ENCODE peak calls at places on chromosomes 1 and 21, in eight cellular contexts. F is omental fat pad, H is retinal pigment epithelial cell, Z is HCT116, W is neural progenitor cell, C is lower lobe of right lung, M is ovary, Y is IMR-90. R is an unnamed sample.

GRCh38 chr1:223403184-223403815 is 10.1 kb downstream of the CCDC185 start:
- DNase-seq in M (no peak), H (peak), Y (peak), W (no peak), Z (no peak), F (no peak), C (no peak), R (no peak)

GRCh38 chr1:81157686-81158085 is 643.0 kb upstream of the ADGRL2 start:
- DNase-seq in M (no peak), Z (no peak), W (no peak), C (no peak), F (no peak), H (no peak), Y (no peak), R (no peak)

GRCh38 chr1:11286735-11287410 is 13.9 kb downstream of the UBIAD1 start:
- DNase-seq in Y (peak), F (no peak), H (no peak), W (peak), C (no peak), M (no peak), Z (no peak), R (no peak)

GRCh38 chr1:199687321-199687720 is 340.2 kb upstream of the NR5A2 start:
- DNase-seq in M (no peak), C (no peak), W (no peak), Z (no peak), Y (peak), F (no peak), H (peak), R (no peak)

GRCh38 chr1:8689431-8690252 is 127.8 kb downstream of the RERE start:
- DNase-seq in W (no peak), F (no peak), Y (no peak), M (no peak), C (no peak), H (no peak), Z (no peak), R (no peak)

GRCh38 chr1:116733466-116734108 is 20.6 kb upstream of the CD2 start:
- DNase-seq in F (no peak), W (no peak), Y (no peak), Z (no peak), M (no peak), C (no peak), H (no peak), R (no peak)

GRCh38 chr1:55443175-55443933 is 228.2 kb upstream of the USP24 start:
- DNase-seq in C (peak), W (no peak), M (peak), Z (peak), Y (peak), H (peak), F (peak), R (no peak)

GRCh38 chr1:212752256-212752933 is 39.2 kb downstream of the NSL1 start:
- DNase-seq in H (no peak), Y (peak), C (no peak), F (no peak), Z (no peak), W (no peak), M (no peak), R (no peak)

GRCh38 chr21:18411565-18411964 is 8.0 kb upstream of the TMPRSS15 start:
- DNase-seq in C (no peak), Y (no peak), M (no peak), H (peak), W (peak), Z (no peak), F (no peak), R (no peak)

GRCh38 chr21:27649323-27649722 is 682.4 kb upstream of the ADAMTS5 start:
- DNase-seq in Z (no peak), H (peak), M (no peak), C (no peak), Y (peak), F (no peak), W (no peak), R (no peak)

GRCh38 chr21:38950388-38951094 is 144.8 kb downstream of the ETS2 start:
- DNase-seq in W (no peak), C (no peak), Z (no peak), M (no peak), H (no peak), F (no peak), Y (peak), R (no peak)

GRCh38 chr1:183953031-183953430 is 84.5 kb downstream of the COLGALT2 start:
- DNase-seq in Z (no peak), W (no peak), F (no peak), Y (peak), C (no peak), M (no peak), H (no peak), R (no peak)

GRCh38 chr1:66758247-66758755 is 6.0 kb downstream of the DYNLT5 start:
- DNase-seq in H (no peak), W (no peak), Y (peak), C (no peak), F (no peak), M (no peak), Z (no peak), R (no peak)

GRCh38 chr1:66757740-66758139 is 5.5 kb downstream of the DYNLT5 start:
- DNase-seq in M (no peak), W (no peak), Y (no peak), Z (no peak), H (no peak), C (no peak), F (no peak), R (no peak)

GRCh38 chr1:66760506-66760905 is 8.2 kb downstream of the DYNLT5 start:
- DNase-seq in C (no peak), Z (no peak), W (no peak), F (no peak), Y (no peak), H (no peak), M (no peak), R (no peak)

GRCh38 chr1:66764994-66765578 is 12.8 kb downstream of the DYNLT5 start:
- DNase-seq in W (peak), M (no peak), Y (peak), H (no peak), C (no peak), Z (peak), F (peak), R (no peak)

GRCh38 chr1:66761273-66761672 is 9.0 kb downstream of the DYNLT5 start:
- DNase-seq in M (no peak), Z (no peak), F (no peak), W (no peak), Y (peak), C (no peak), H (no peak), R (no peak)
- TF ChIP-seq CTCF in M (no peak), Z (no peak), F (no peak), W (no peak), Y (no peak), C (no peak), H (no peak), R (peak)

DNA sequence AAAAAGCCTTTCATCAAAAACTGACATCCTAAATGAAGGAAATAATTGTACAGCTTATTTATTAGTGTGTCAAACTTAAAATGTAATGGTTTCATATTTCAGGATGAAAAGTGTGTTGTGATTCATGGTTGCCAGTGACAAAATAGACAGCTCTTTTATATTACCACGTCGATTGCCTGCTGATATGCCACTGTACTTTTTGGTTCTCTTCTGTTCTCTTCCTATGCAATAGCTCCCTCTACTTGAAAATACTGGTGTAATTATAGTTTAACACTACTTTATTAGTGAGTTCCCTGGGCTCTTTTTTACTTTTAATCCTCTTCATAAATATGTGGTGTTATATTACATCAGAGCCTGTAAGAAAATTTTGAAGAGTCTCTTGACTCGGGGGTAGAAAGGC is 111.3 kb downstream of the PATJ start:
- DNase-seq in H (peak), W (no peak), C (no peak), Z (no peak), Y (peak), F (no peak), M (no peak), R (no peak)
- TF ChIP-seq CTCF in H (peak), W (no peak), C (no peak), Z (no peak), Y (peak), F (no peak), M (no peak), R (peak)

GRCh38 chr1:2925291-2925690 is 96.0 kb upstream of the ACTRT2 start:
- DNase-seq in H (no peak), F (no peak), Z (no peak), Y (no peak), M (no peak), C (no peak), W (no peak), R (no peak)

GRCh38 chr1:2923351-2923750 is 97.9 kb upstream of the ACTRT2 start:
- DNase-seq in W (no peak), F (no peak), H (no peak), Y (no peak), C (no peak), M (no peak), Z (no peak), R (no peak)

GRCh38 chr1:2920421-2921015 is 100.7 kb upstream of the ACTRT2 start:
- DNase-seq in Y (no peak), M (no peak), H (no peak), F (no peak), W (no peak), C (no peak), Z (no peak), R (no peak)

GRCh38 chr1:2919826-2920225 is 101.4 kb upstream of the ACTRT2 start:
- DNase-seq in W (no peak), C (no peak), F (no peak), Y (no peak), Z (no peak), M (no peak), H (no peak), R (no peak)

GRCh38 chr1:2921970-2922686 is 99.1 kb upstream of the ACTRT2 start:
- DNase-seq in W (no peak), Z (peak), Y (no peak), M (no peak), C (no peak), H (no peak), F (no peak), R (no peak)
- TF ChIP-seq CTCF in W (peak), Z (peak), Y (no peak), M (no peak), C (peak), H (peak), F (no peak), R (peak)

DNA sequence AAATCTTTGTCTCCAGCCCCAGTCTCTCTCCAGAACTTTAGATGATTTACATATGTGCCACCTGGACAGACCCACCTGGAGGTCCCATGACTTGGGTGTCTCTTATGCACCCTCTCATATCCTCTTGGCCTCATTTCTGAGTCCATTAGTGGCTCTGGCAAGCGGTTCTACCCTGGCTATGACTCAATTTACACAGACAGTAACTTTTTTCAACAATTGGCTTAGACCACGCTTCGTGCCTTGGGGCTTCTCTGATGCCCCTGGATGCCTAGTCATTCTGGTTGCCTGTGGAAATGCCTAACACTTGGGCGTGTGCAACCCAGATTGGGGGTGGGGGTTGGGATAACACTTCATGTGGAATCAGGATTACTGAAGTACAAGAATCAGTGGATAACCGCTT is 57.1 kb upstream of the GADD45A start:
- DNase-seq in Y (no peak), W (no peak), F (no peak), Z (no peak), M (no peak), H (no peak), C (no peak), R (no peak)
- TF ChIP-seq CTCF in Y (no peak), W (no peak), F (no peak), Z (no peak), M (no peak), H (no peak), C (no peak), R (no peak)

GRCh38 chr1:37347104-37347503 is 127.3 kb upstream of the ZC3H12A start:
- DNase-seq in C (no peak), Y (no peak), F (no peak), W (peak), M (no peak), Z (no peak), H (no peak), R (no peak)
- TF ChIP-seq CTCF in C (no peak), Y (no peak), F (no peak), W (no peak), M (no peak), Z (no peak), H (no peak), R (no peak)

GRCh38 chr1:153390938-153391710 is at the start of gene S100A8:
- DNase-seq in Y (no peak), H (no peak), Z (no peak), W (no peak), F (no peak), C (peak), M (no peak), R (no peak)
- TF ChIP-seq CTCF in Y (no peak), H (no peak), Z (no peak), W (no peak), F (no peak), C (no peak), M (no peak), R (no peak)